ENCODE peak calls at places on chromosomes 12 and 14, in six cellular contexts. O is A549, D is IMR-90, E is HepG2, P is K562, T is GM12878. X is an unnamed sample.
A peak's percentile ranks its signal among the peaks of the same experiment; 100 is the strongest.

GRCh38 chr12:71838661-71839060 is 898 bp upstream of the TBC1D15 start:
- DNase-seq in E (no peak), D (no peak), T (no peak), O (no peak), P (no peak), X (no peak)

GRCh38 chr14:69617796-69618195 is 6.4 kb downstream of the SUSD6 start:
- DNase-seq in T (no peak), D (no peak), E (no peak), P (no peak), O (no peak), X (no peak)

GRCh38 chr12:63905523-63905922 is 61.0 kb downstream of the SRGAP1 start:
- DNase-seq in T (no peak), O (no peak), D (peak; percentile 35), P (no peak), E (no peak), X (no peak)

GRCh38 chr14:78848234-78848820 is 678.2 kb downstream of the NRXN3 start:
- DNase-seq in O (peak; percentile 18), T (no peak), E (peak; percentile 29), D (peak; percentile 31), P (peak; percentile 19), X (peak; percentile 50)

GRCh38 chr12:53380104-53380796 is at the start of gene SP1:
- DNase-seq in O (peak; percentile 70), T (peak; percentile 62), D (peak; percentile 93), E (peak; percentile 76), P (peak; percentile 91), X (peak; percentile 90)

GRCh38 chr14:91416744-91417133 is 881 bp downstream of the CCDC88C start:
- DNase-seq in P (peak; percentile 25), E (no peak), T (no peak), O (no peak), D (no peak), X (no peak)

GRCh38 chr14:20177433-20177974 is 13.2 kb upstream of the OR11G2 start:
- DNase-seq in T (no peak), E (no peak), D (no peak), O (no peak), P (peak; percentile 68), X (no peak)

GRCh38 chr12:28552472-28553061 is 362.3 kb downstream of the CCDC91 start:
- DNase-seq in T (no peak), O (no peak), D (no peak), E (no peak), P (no peak), X (no peak)

GRCh38 chr14:99687284-99688209 is 3.4 kb downstream of the CYP46A1 start:
- DNase-seq in D (no peak), O (no peak), E (peak; percentile 19), T (no peak), P (no peak), X (no peak)

GRCh38 chr14:36264107-36264506 is 56.3 kb downstream of the MBIP start:
- DNase-seq in P (no peak), T (no peak), O (no peak), E (no peak), D (no peak), X (no peak)

GRCh38 chr12:89695100-89695499 is 13.5 kb downstream of the ATP2B1 start:
- DNase-seq in E (no peak), O (no peak), P (no peak), D (peak; percentile 77), T (no peak), X (no peak)

GRCh38 chr12:115118177-115118724 is 434.3 kb upstream of the TBX3 start:
- DNase-seq in E (no peak), P (no peak), D (peak; percentile 27), T (no peak), O (no peak), X (no peak)

GRCh38 chr12:112809684-112810083 is 18.1 kb downstream of the RPH3A start:
- DNase-seq in P (no peak), O (no peak), E (no peak), T (no peak), D (no peak), X (no peak)

GRCh38 chr14:106564058-106564643 is 1037.8 kb downstream of the TMEM121 start:
- DNase-seq in D (no peak), E (peak; percentile 43), O (peak; percentile 18), T (no peak), P (peak; percentile 37), X (peak; percentile 24)

GRCh38 chr12:16300706-16301105 is 23.2 kb upstream of the SLC15A5 start:
- DNase-seq in D (no peak), T (no peak), E (no peak), O (no peak), P (no peak), X (no peak)

GRCh38 chr12:84912191-84913142 is at the start of gene SLC6A15:
- DNase-seq in T (no peak), O (peak; percentile 53), P (no peak), D (peak; percentile 46), E (no peak), X (peak; percentile 82)

GRCh38 chr12:51358496-51358895 is 12.0 kb upstream of the CELA1 start:
- DNase-seq in O (no peak), P (no peak), E (no peak), T (no peak), D (no peak), X (no peak)

GRCh38 chr12:54977155-54977554 is 7.4 kb downstream of the TESPA1 start:
- DNase-seq in T (no peak), E (no peak), D (peak; percentile 56), P (no peak), O (no peak), X (no peak)

GRCh38 chr12:116924558-116925453 is 14.1 kb downstream of the FBXW8 start:
- DNase-seq in E (peak; percentile 51), P (peak; percentile 30), O (no peak), T (peak; percentile 58), D (peak; percentile 91), X (no peak)

GRCh38 chr12:91523831-91524230 is 341.2 kb upstream of the DCN start:
- DNase-seq in P (no peak), O (no peak), D (no peak), E (no peak), T (no peak), X (no peak)

GRCh38 chr14:99643343-99643742 is 1.6 kb upstream of the HHIPL1 start:
- DNase-seq in D (no peak), P (no peak), O (no peak), E (no peak), T (no peak), X (no peak)

GRCh38 chr12:111180830-111181726 is 187.8 kb downstream of the PHETA1 start:
- DNase-seq in E (no peak), O (no peak), D (peak; percentile 4), T (no peak), P (no peak), X (peak; percentile 69)

GRCh38 chr12:47556219-47556618 is 149.6 kb downstream of the RPAP3 start:
- DNase-seq in O (no peak), D (no peak), T (no peak), E (no peak), P (no peak), X (no peak)

GRCh38 chr14:24694680-24695079 is 60.7 kb upstream of the GZMB start:
- DNase-seq in E (no peak), T (no peak), O (no peak), D (no peak), P (no peak), X (no peak)

GRCh38 chr14:76252471-76252870 is 100.7 kb downstream of the GPATCH2L start:
- DNase-seq in P (no peak), D (no peak), T (no peak), O (no peak), E (no peak), X (no peak)

GRCh38 chr14:99169776-99170356 is 102.1 kb downstream of the BCL11B start:
- DNase-seq in E (no peak), O (no peak), P (no peak), T (no peak), D (no peak), X (no peak)

GRCh38 chr12:42490261-42490842 is 99.2 kb downstream of the PRICKLE1 start:
- DNase-seq in T (no peak), P (no peak), D (no peak), O (no peak), E (no peak), X (no peak)

GRCh38 chr12:71865166-71865713 is 25.7 kb downstream of the TBC1D15 start:
- DNase-seq in D (peak; percentile 94), O (no peak), P (no peak), E (no peak), T (no peak), X (no peak)

GRCh38 chr12:6461401-6462233 is 8.9 kb downstream of the VAMP1 start:
- DNase-seq in P (no peak), D (peak; percentile 45), O (no peak), T (peak; percentile 95), E (no peak), X (no peak)

GRCh38 chr12:11607313-11608081 is 42.0 kb upstream of the ETV6 start:
- DNase-seq in E (peak; percentile 75), P (no peak), T (no peak), O (no peak), D (peak; percentile 65), X (no peak)

GRCh38 chr14:103161054-103161397 is 37.8 kb downstream of the TNFAIP2 start:
- DNase-seq in P (no peak), O (no peak), T (no peak), D (no peak), E (no peak), X (no peak)

GRCh38 chr14:102078344-102078743 is 8.5 kb downstream of the HSP90AA1 start:
- DNase-seq in T (no peak), E (no peak), P (no peak), O (no peak), D (no peak), X (no peak)

GRCh38 chr14:81433378-81433777 is 33.3 kb upstream of the STON2 start:
- DNase-seq in T (no peak), O (no peak), P (no peak), E (no peak), D (no peak), X (no peak)
- TF ChIP-seq BHLHE40 in T (no peak), O (no peak), P (no peak), E (no peak), D (no peak), X (no peak)

DNA sequence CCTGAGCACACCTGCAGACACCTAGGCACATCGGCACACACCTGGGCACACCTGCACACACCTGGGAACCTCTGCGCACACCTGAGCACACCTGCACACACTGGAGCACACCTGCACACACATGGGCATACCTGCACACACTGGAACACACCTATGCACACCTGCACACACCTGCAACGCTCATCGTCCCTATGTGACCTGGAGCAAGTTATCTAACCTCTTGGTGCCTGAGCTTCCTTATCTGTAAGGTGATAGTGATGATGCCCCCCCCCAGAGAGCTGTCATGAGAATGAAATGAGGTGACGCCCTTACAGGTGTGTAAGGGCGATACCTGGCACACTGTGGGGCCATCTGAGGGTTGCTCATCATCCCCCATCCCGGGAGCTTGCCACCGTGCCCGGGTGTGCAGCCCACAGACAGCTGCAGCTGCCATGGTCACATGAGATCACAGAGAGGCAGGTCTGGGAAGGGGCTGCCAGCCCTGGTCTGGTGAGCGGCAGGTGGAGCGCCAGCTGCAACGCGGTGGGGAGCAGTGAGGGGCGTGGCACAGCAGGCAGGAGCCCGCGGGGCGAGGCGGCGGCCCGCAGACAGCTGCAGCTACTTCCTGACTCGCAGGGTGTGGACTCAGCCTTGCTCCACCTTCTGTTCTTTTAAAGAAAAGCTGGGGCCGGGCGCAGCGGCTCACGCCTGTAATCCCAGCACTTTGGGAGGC is 59.9 kb upstream of the FBRSL1 start:
- DNase-seq in E (no peak), D (no peak), P (peak; percentile 49), T (no peak), O (peak; percentile 45), X (no peak)
- TF ChIP-seq BHLHE40 in E (no peak), D (no peak), P (no peak), T (peak; percentile 76), O (no peak), X (no peak)

GRCh38 chr14:26282578-26282977 is 315.3 kb downstream of the NOVA1 start:
- DNase-seq in E (no peak), D (no peak), T (no peak), P (no peak), O (no peak), X (no peak)
- TF ChIP-seq BHLHE40 in E (no peak), D (no peak), T (no peak), P (no peak), O (no peak), X (no peak)

GRCh38 chr12:56338643-56339422 is at the start of gene IL23A:
- DNase-seq in P (no peak), O (no peak), T (peak; percentile 61), D (peak; percentile 59), E (no peak), X (no peak)
- TF ChIP-seq BHLHE40 in P (no peak), O (no peak), T (peak; percentile 67), D (no peak), E (no peak), X (no peak)